ENCODE peak calls at places on chromosomes 12 and 14, in five cellular contexts. V is iPS-NIHi11; I is foreskin fibroblast; T is stimulated activated CD4-positive, alpha-beta T cell treated with anti-CD3 and anti-CD28 coated beads, Interleukin-15, amount 100 ng/mL, for 24 hours; U is right atrium auricular region. G is an unnamed sample.

GRCh38 chr12:72094490-72094889 is 155.8 kb downstream of the TPH2 start:
- DNase-seq in I (no peak), T (no peak), V (no peak), U (no peak), G (no peak)

GRCh38 chr14:75566321-75566720 is 12.1 kb upstream of the FLVCR2 start:
- DNase-seq in U (no peak), I (no peak), V (no peak), T (peak), G (peak)

GRCh38 chr12:131491887-131492490 is 218.9 kb upstream of the SFSWAP start:
- DNase-seq in I (no peak), T (no peak), U (no peak), V (no peak), G (no peak)

GRCh38 chr14:35355981-35356839 is 48.3 kb downstream of the NFKBIA start:
- DNase-seq in V (no peak), I (no peak), U (no peak), T (peak), G (no peak)

GRCh38 chr12:47717443-47718193 is 7.7 kb downstream of the ENDOU start:
- DNase-seq in V (peak), T (peak), I (peak), U (peak), G (peak)

GRCh38 chr12:19972325-19973288 is 395.7 kb upstream of the PDE3A start:
- DNase-seq in U (no peak), T (no peak), I (no peak), V (no peak), G (no peak)

GRCh38 chr14:68935761-68936209 is 43.3 kb downstream of the ACTN1 start:
- DNase-seq in I (no peak), U (peak), T (no peak), V (no peak), G (no peak)

GRCh38 chr12:41795066-41795465 is 349.6 kb downstream of the GXYLT1 start:
- DNase-seq in I (peak), V (no peak), T (no peak), U (no peak), G (no peak)

GRCh38 chr12:116609715-116610114 is 50.5 kb downstream of the MAP1LC3B2 start:
- DNase-seq in U (no peak), T (peak), I (peak), V (peak), G (peak)

GRCh38 chr12:131091413-131091975 is 137.8 kb downstream of the ADGRD1 start:
- DNase-seq in I (no peak), T (peak), V (no peak), U (no peak), G (no peak)

GRCh38 chr14:77721437-77721836 is 13.5 kb downstream of the SLIRP start:
- DNase-seq in T (no peak), U (no peak), I (no peak), V (no peak), G (no peak)

GRCh38 chr14:67837011-67837624 is 17.5 kb downstream of the RAD51B start:
- DNase-seq in T (peak), U (no peak), V (peak), I (peak), G (peak)

GRCh38 chr12:124428792-124429281 is 133.9 kb downstream of the RFLNA start:
- DNase-seq in V (no peak), U (no peak), T (no peak), I (peak), G (peak)

GRCh38 chr12:61272441-61272840 is 987.8 kb upstream of the USP15 start:
- DNase-seq in I (peak), V (no peak), U (no peak), T (no peak), G (no peak)

GRCh38 chr14:77302926-77303325 is 17.8 kb downstream of the POMT2 start:
- DNase-seq in T (peak), I (peak), V (no peak), U (no peak), G (peak)

GRCh38 chr14:73696466-73697390 is 17.5 kb downstream of the PNMA1 start:
- DNase-seq in I (peak), T (no peak), V (no peak), U (no peak), G (peak)

GRCh38 chr12:78229491-78230209 is 399.0 kb downstream of the NAV3 start:
- DNase-seq in T (peak), U (no peak), V (peak), I (peak), G (peak)

GRCh38 chr14:103188691-103189480 is 65.6 kb downstream of the TNFAIP2 start:
- DNase-seq in T (peak), U (no peak), I (peak), V (peak), G (peak)

GRCh38 chr12:115380509-115381120 is 696.6 kb upstream of the TBX3 start:
- DNase-seq in U (no peak), V (no peak), T (no peak), I (no peak), G (no peak)

GRCh38 chr12:19198272-19198671 is 68.7 kb downstream of the PLEKHA5 start:
- DNase-seq in V (no peak), T (no peak), I (peak), U (no peak), G (peak)

G was measured in ELR.